ENCODE peak calls at places on chromosomes 5 and 9, in six cellular contexts. Y is stimulated activated CD4-positive, alpha-beta T cell treated with anti-CD3 and anti-CD28 coated beads, Interleukin-4, amount 100 ng/mL, for 24 hours; S is GM13977; W is non-pigmented ciliary epithelial cell; J is nephron progenitor cell; E is NCI-H1436. R is an unnamed sample.

GRCh38 chr9:81242866-81243265 is 446.5 kb downstream of the TLE1 start:
- DNase-seq in Y (no peak), S (no peak), J (no peak), E (no peak), W (no peak), R (no peak)

GRCh38 chr9:89036383-89036782 is 45.1 kb downstream of the S1PR3 start:
- DNase-seq in Y (no peak), W (no peak), E (no peak), S (no peak), J (no peak), R (peak; percentile 70)

GRCh38 chr5:163705983-163706771 is 200.8 kb downstream of the MAT2B start:
- DNase-seq in E (no peak), W (peak; percentile 4), Y (no peak), S (no peak), J (no peak), R (no peak)

GRCh38 chr9:70046274-70047070 is 2.8 kb downstream of the MAMDC2 start:
- DNase-seq in Y (no peak), J (no peak), W (no peak), E (no peak), S (no peak), R (no peak)

GRCh38 chr9:18129809-18130334 is 344.1 kb upstream of the ADAMTSL1 start:
- DNase-seq in S (no peak), J (no peak), W (no peak), Y (no peak), E (no peak), R (no peak)

GRCh38 chr5:95280692-95281091 is 4.2 kb downstream of the MCTP1 start:
- DNase-seq in J (no peak), W (no peak), E (no peak), Y (no peak), S (no peak), R (no peak)

GRCh38 chr9:2576631-2577030 is 45.0 kb upstream of the VLDLR start:
- DNase-seq in J (no peak), E (peak; percentile 33), S (no peak), W (no peak), Y (no peak), R (no peak)

GRCh38 chr5:135834639-135835529 is at the start of gene SLC25A48:
- DNase-seq in E (peak; percentile 73), W (no peak), S (peak; percentile 74), Y (peak; percentile 16), J (peak; percentile 86), R (no peak)

GRCh38 chr5:96619946-96620345 is 42.2 kb upstream of the CAST start:
- DNase-seq in W (no peak), J (no peak), E (no peak), S (no peak), Y (no peak), R (no peak)

GRCh38 chr9:459491-460444 is 245.1 kb downstream of the DOCK8 start:
- DNase-seq in E (no peak), W (no peak), S (no peak), J (no peak), Y (no peak), R (no peak)

GRCh38 chr5:34652916-34653315 is 3.2 kb upstream of the RAI14 start:
- DNase-seq in J (no peak), Y (no peak), S (no peak), E (no peak), W (no peak), R (no peak)

GRCh38 chr5:134647750-134648424 is 698 bp upstream of the SEC24A start:
- DNase-seq in S (peak; percentile 72), W (no peak), E (no peak), Y (peak; percentile 51), J (no peak), R (peak; percentile 93)

GRCh38 chr5:65480306-65480865 is 1.3 kb downstream of the ADAMTS6 start:
- DNase-seq in Y (peak; percentile 26), S (no peak), E (no peak), W (peak; percentile 67), J (peak; percentile 26), R (no peak)

GRCh38 chr9:111029260-111029659 is 9.0 kb downstream of the LPAR1 start:
- DNase-seq in E (no peak), W (no peak), Y (no peak), S (no peak), J (no peak), R (peak; percentile 90)

GRCh38 chr5:178589180-178590140 is 733 bp downstream of the COL23A1 start:
- DNase-seq in W (no peak), S (peak; percentile 47), Y (no peak), J (peak; percentile 72), E (no peak), R (peak; percentile 31)

R was measured in MV-4-11.